ENCODE peak calls at places on chromosomes 7 and 10, in seven cellular contexts. V is fibroblast of gingiva, K is retina, P is NCI-H460, L is AG09319, F is dorsolateral prefrontal cortex, R is HEK293T. H is an unnamed sample.

GRCh38 chr7:110573862-110574528 is 516.9 kb upstream of the LRRN3 start:
- DNase-seq in K (no peak), P (peak), L (no peak), R (no peak), V (no peak), F (no peak), H (peak)

GRCh38 chr10:51057925-51058324 is 16.4 kb upstream of the PRKG1 start:
- DNase-seq in P (no peak), L (no peak), K (no peak), V (no peak), R (no peak), F (no peak), H (no peak)

GRCh38 chr7:147578196-147578595 is 1012.4 kb upstream of the C7orf33 start:
- DNase-seq in F (no peak), L (no peak), R (no peak), V (peak), P (no peak), K (no peak), H (no peak)

GRCh38 chr10:3785849-3786290 is 861 bp upstream of the KLF6 start:
- DNase-seq in R (no peak), P (no peak), L (no peak), K (peak), F (no peak), V (peak), H (no peak)

GRCh38 chr10:112677689-112678088 is 230.7 kb downstream of the VTI1A start:
- DNase-seq in K (no peak), L (no peak), P (no peak), F (no peak), V (no peak), R (no peak), H (no peak)

GRCh38 chr10:60023475-60023874 is 117.1 kb upstream of the CCDC6 start:
- DNase-seq in V (no peak), K (no peak), R (no peak), L (no peak), P (no peak), F (no peak), H (no peak)

GRCh38 chr7:73442903-73443542 is 9.4 kb downstream of the FZD9 start:
- DNase-seq in L (no peak), R (no peak), V (no peak), P (no peak), K (no peak), F (no peak), H (no peak)

GRCh38 chr10:117477961-117478670 is 64.4 kb upstream of the EMX2 start:
- DNase-seq in R (peak), L (peak), P (no peak), K (no peak), F (no peak), V (no peak), H (peak)